ENCODE peak calls at places on chromosomes 16 and 17, in six cellular contexts. One of them, this sample, is unnamed.

GRCh38 chr16:73872856-73873255 is 423.8 kb upstream of the PSMD7 start:
- DNase-seq in RCC 7860: no peak
- DNase-seq in activated T-helper 1 cell treated with Interleukin-2 at 50 U/mL for 16 hours: no peak
- DNase-seq in pulmonary artery endothelial cell: no peak
- DNase-seq in progenitor cell of endocrine pancreas: no peak
- DNase-seq in NCI-H460: no peak
- DNase-seq in this sample: no peak

GRCh38 chr17:73759324-73760185 is 115.3 kb upstream of the SDK2 start:
- DNase-seq in RCC 7860: no peak
- DNase-seq in pulmonary artery endothelial cell: no peak
- DNase-seq in progenitor cell of endocrine pancreas: no peak
- DNase-seq in NCI-H460: no peak
- DNase-seq in activated T-helper 1 cell treated with Interleukin-2 at 50 U/mL for 16 hours: no peak
- DNase-seq in this sample: no peak

GRCh38 chr17:65145743-65146142 is 8.6 kb downstream of the RGS9 start:
- DNase-seq in NCI-H460: no peak
- DNase-seq in pulmonary artery endothelial cell: no peak
- DNase-seq in RCC 7860: no peak
- DNase-seq in activated T-helper 1 cell treated with Interleukin-2 at 50 U/mL for 16 hours: no peak
- DNase-seq in progenitor cell of endocrine pancreas: no peak
- DNase-seq in this sample: no peak

GRCh38 chr17:56761387-56761786 is 72.3 kb downstream of the C17orf67 start:
- DNase-seq in RCC 7860: no peak
- DNase-seq in progenitor cell of endocrine pancreas: no peak
- DNase-seq in activated T-helper 1 cell treated with Interleukin-2 at 50 U/mL for 16 hours: no peak
- DNase-seq in NCI-H460: no peak
- DNase-seq in pulmonary artery endothelial cell: no peak
- DNase-seq in this sample: no peak

GRCh38 chr17:33871720-33872535 is 383.2 kb upstream of the CCL2 start:
- DNase-seq in progenitor cell of endocrine pancreas: no peak
- DNase-seq in RCC 7860: peak
- DNase-seq in NCI-H460: no peak
- DNase-seq in pulmonary artery endothelial cell: no peak
- DNase-seq in activated T-helper 1 cell treated with Interleukin-2 at 50 U/mL for 16 hours: no peak
- DNase-seq in this sample: no peak

GRCh38 chr16:57886427-57886826 is 84.1 kb upstream of the KIFC3 start:
- DNase-seq in progenitor cell of endocrine pancreas: no peak
- DNase-seq in NCI-H460: no peak
- DNase-seq in activated T-helper 1 cell treated with Interleukin-2 at 50 U/mL for 16 hours: no peak
- DNase-seq in pulmonary artery endothelial cell: no peak
- DNase-seq in RCC 7860: no peak
- DNase-seq in this sample: no peak

GRCh38 chr17:7208754-7209460 is 10.7 kb downstream of the DLG4 start:
- DNase-seq in pulmonary artery endothelial cell: no peak
- DNase-seq in progenitor cell of endocrine pancreas: no peak
- DNase-seq in activated T-helper 1 cell treated with Interleukin-2 at 50 U/mL for 16 hours: no peak
- DNase-seq in NCI-H460: no peak
- DNase-seq in RCC 7860: no peak
- DNase-seq in this sample: no peak

GRCh38 chr16:68713430-68713829 is 23.7 kb upstream of the CDH1 start:
- DNase-seq in RCC 7860: no peak
- DNase-seq in NCI-H460: no peak
- DNase-seq in progenitor cell of endocrine pancreas: no peak
- DNase-seq in pulmonary artery endothelial cell: no peak
- DNase-seq in activated T-helper 1 cell treated with Interleukin-2 at 50 U/mL for 16 hours: no peak
- DNase-seq in this sample: no peak

GRCh38 chr17:64399767-64400156 is 9.1 kb upstream of the PECAM1 start:
- DNase-seq in NCI-H460: no peak
- DNase-seq in activated T-helper 1 cell treated with Interleukin-2 at 50 U/mL for 16 hours: no peak
- DNase-seq in progenitor cell of endocrine pancreas: no peak
- DNase-seq in pulmonary artery endothelial cell: no peak
- DNase-seq in RCC 7860: no peak
- DNase-seq in this sample: no peak